ENCODE peak calls at places on chromosomes 5 and 9, in six cellular contexts. T, U, Z, C, S and A are unnamed samples.

GRCh38 chr9:129283290-129283691 is 105.2 kb upstream of the IER5L start:
- DNase-seq in U (no peak), Z (no peak), S (no peak), T (no peak), C (no peak), A (no peak)

GRCh38 chr5:138573949-138574670 is 1.1 kb downstream of the HSPA9 start:
- DNase-seq in U (no peak), T (no peak), C (no peak), Z (no peak), S (peak; percentile 27), A (no peak)

GRCh38 chr9:106333487-106333886 is 529.5 kb upstream of the ZNF462 start:
- DNase-seq in T (peak; percentile 27), S (no peak), U (no peak), C (no peak), Z (no peak), A (no peak)

GRCh38 chr9:120439147-120439546 is 140.8 kb downstream of the CDK5RAP2 start:
- DNase-seq in S (peak; percentile 29), C (no peak), T (peak; percentile 40), Z (peak; percentile 62), U (peak; percentile 17), A (no peak)

GRCh38 chr5:172630082-172630481 is 11.0 kb upstream of the NEURL1B start:
- DNase-seq in S (no peak), T (no peak), C (no peak), Z (no peak), U (no peak), A (no peak)

GRCh38 chr5:75337366-75338021 is 474 bp downstream of the HMGCR start:
- DNase-seq in Z (no peak), U (no peak), C (no peak), T (peak; percentile 13), S (peak; percentile 48), A (peak; percentile 35)

GRCh38 chr5:166401391-166401790 is 1890.1 kb upstream of the WWC1 start:
- DNase-seq in T (no peak), C (no peak), S (no peak), Z (no peak), U (no peak), A (no peak)

GRCh38 chr5:149282027-149282965 is 10.6 kb downstream of the AFAP1L1 start:
- DNase-seq in U (no peak), C (no peak), T (no peak), S (no peak), Z (no peak), A (no peak)

GRCh38 chr9:90025816-90026215 is 421.0 kb downstream of the GADD45G start:
- DNase-seq in T (peak; percentile 40), U (no peak), C (peak; percentile 31), Z (no peak), S (no peak), A (no peak)

GRCh38 chr5:158471179-158471924 is 612.4 kb upstream of the CLINT1 start:
- DNase-seq in T (no peak), S (no peak), Z (no peak), C (no peak), U (no peak), A (no peak)

GRCh38 chr5:56383761-56384160 is 150.6 kb upstream of the ANKRD55 start:
- DNase-seq in Z (no peak), U (no peak), T (no peak), S (peak; percentile 38), C (no peak), A (no peak)

DNA sequence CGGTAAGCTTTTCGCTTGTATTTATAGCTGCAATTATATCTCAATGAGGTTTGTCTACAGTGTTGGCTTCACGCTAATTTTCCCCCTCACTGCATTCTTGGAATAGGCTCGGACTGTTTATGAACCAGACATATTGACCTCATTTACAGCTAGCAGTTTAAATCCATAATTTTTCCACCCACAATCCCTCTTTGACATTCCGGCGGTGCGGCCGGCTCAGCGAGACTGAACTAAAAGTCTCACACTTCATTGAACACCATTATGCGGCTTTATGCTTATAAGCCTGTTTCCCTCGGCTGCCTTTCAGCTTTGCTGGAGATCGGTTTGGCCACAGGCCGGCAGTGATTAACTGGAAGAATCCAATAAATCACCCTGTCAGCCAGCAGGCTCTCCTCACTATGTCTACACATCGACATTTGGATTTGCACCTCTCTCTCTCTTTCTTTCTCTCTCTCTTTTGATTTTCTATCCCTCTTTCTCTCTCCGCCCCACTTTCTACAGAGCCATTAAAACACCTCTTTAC is 315.0 kb upstream of the TLE4 start:
- DNase-seq in U (no peak), T (no peak), S (no peak), C (no peak), Z (no peak), A (no peak)
- TF ChIP-seq JUN in U (no peak), T (no peak), S (no peak), C (no peak), Z (no peak), A (no peak)

GRCh38 chr9:94085062-94085639 is 887 bp downstream of the PTPDC1 start:
- DNase-seq in U (peak; percentile 59), T (no peak), Z (peak; percentile 45), S (peak; percentile 31), C (peak; percentile 27), A (no peak)
- TF ChIP-seq JUN in U (no peak), T (no peak), Z (no peak), S (no peak), C (no peak), A (no peak)

DNA sequence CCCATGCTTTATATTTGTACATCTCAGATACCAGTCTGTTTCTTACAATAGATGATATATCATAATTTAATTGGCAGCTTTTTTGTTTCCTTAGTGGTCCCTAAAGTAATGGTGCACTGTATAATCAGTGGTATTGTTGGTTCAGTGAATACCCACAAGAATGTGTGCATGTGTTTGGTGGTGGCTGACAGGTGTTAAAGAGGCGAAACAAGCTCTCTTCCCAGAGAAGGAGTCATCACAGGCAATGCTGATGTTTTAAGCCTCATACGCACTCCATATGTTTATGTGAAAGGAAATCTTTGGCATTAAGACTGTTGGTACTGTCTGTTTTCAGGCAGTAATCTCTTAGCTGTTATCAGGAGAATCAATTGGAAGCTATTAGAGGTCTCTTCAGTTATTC is 49.2 kb upstream of the KIAA1958 start:
- DNase-seq in U (no peak), Z (no peak), C (no peak), T (no peak), S (no peak), A (no peak)
- TF ChIP-seq JUN in U (no peak), Z (no peak), C (no peak), T (no peak), S (no peak), A (no peak)

DNA sequence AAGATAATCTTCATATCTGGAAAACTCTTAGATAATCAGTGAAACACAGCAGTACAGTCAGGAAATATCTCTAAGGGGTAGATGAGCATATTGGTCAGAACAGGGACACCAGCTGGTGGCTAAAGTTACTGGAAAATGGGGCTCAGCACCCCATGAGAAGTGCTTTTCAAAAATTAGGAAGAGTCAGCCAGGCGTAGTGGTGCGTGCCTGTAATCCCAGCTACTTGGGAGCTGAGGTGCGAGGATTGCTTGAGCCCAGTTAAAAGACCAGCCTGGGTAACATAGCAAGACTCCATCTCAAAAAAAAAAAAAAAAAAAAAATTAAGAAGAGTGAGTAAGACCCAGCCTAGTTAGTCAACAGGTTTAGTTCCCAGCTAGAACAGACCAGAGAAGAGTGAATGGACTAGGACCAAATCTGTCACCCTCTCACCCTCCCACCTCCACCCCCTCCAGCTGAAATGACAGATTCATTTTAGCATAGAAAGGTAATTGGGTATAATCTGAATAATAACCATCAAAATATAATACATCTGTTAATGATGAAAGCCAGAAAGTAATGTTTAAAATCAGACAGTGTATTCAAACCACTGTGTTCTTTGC is 120.9 kb downstream of the CDC42SE2 start:
- DNase-seq in T (no peak), Z (no peak), C (no peak), S (peak; percentile 22), U (no peak), A (no peak)
- TF ChIP-seq JUN in T (no peak), Z (no peak), C (no peak), S (no peak), U (no peak), A (no peak)

GRCh38 chr5:136075339-136075885 is 46.6 kb downstream of the TGFBI start:
- DNase-seq in Z (no peak), S (no peak), T (no peak), U (no peak), C (no peak), A (no peak)
- TF ChIP-seq JUN in Z (no peak), S (no peak), T (peak; percentile 27), U (no peak), C (no peak), A (no peak)